ENCODE peak calls at places on chromosomes 4 and X, in six cellular contexts. One of them, this sample, is unnamed.
A peak's percentile ranks its signal among the peaks of the same experiment; 100 is the strongest.

GRCh38 chr4:137638934-137639333 is 106.6 kb upstream of the PCDH18 start:
- DNase-seq in fibroblast of pulmonary artery: no peak
- DNase-seq in astrocyte of the spinal cord: no peak
- DNase-seq in foreskin fibroblast: no peak
- DNase-seq in thoracic aorta: no peak
- DNase-seq in cardiac muscle cell: no peak
- DNase-seq in this sample: no peak

GRCh38 chr4:8079031-8079885 is 79.4 kb downstream of the ABLIM2 start:
- DNase-seq in astrocyte of the spinal cord: no peak
- DNase-seq in foreskin fibroblast: no peak
- DNase-seq in thoracic aorta: no peak
- DNase-seq in cardiac muscle cell: peak; percentile 66
- DNase-seq in fibroblast of pulmonary artery: peak; percentile 53
- DNase-seq in this sample: no peak

GRCh38 chrX:120690344-120690743 is 60.5 kb upstream of the C1GALT1C1 start:
- DNase-seq in cardiac muscle cell: no peak
- DNase-seq in fibroblast of pulmonary artery: no peak
- DNase-seq in foreskin fibroblast: peak; percentile 29
- DNase-seq in thoracic aorta: no peak
- DNase-seq in astrocyte of the spinal cord: no peak
- DNase-seq in this sample: no peak

GRCh38 chr4:135184715-135185114 is 983.1 kb upstream of the PABPC4L start:
- DNase-seq in thoracic aorta: no peak
- DNase-seq in fibroblast of pulmonary artery: no peak
- DNase-seq in astrocyte of the spinal cord: no peak
- DNase-seq in foreskin fibroblast: no peak
- DNase-seq in cardiac muscle cell: no peak
- DNase-seq in this sample: no peak

GRCh38 chrX:52359614-52360232 is 9.1 kb upstream of the XAGE2 start:
- DNase-seq in fibroblast of pulmonary artery: peak; percentile 35
- DNase-seq in cardiac muscle cell: no peak
- DNase-seq in foreskin fibroblast: no peak
- DNase-seq in thoracic aorta: no peak
- DNase-seq in astrocyte of the spinal cord: no peak
- DNase-seq in this sample: no peak

GRCh38 chrX:140917354-140918115 is 84.9 kb upstream of the SPANXB1 start:
- DNase-seq in astrocyte of the spinal cord: no peak
- DNase-seq in cardiac muscle cell: no peak
- DNase-seq in fibroblast of pulmonary artery: no peak
- DNase-seq in foreskin fibroblast: no peak
- DNase-seq in thoracic aorta: no peak
- DNase-seq in this sample: no peak

GRCh38 chr4:55348436-55348835 is 2.4 kb downstream of the SRD5A3 start:
- DNase-seq in cardiac muscle cell: no peak
- DNase-seq in thoracic aorta: no peak
- DNase-seq in foreskin fibroblast: peak; percentile 45
- DNase-seq in fibroblast of pulmonary artery: no peak
- DNase-seq in astrocyte of the spinal cord: no peak
- DNase-seq in this sample: no peak

GRCh38 chrX:7170903-7171302 is 22.9 kb upstream of the PUDP start:
- DNase-seq in cardiac muscle cell: peak; percentile 34
- DNase-seq in fibroblast of pulmonary artery: peak; percentile 27
- DNase-seq in foreskin fibroblast: no peak
- DNase-seq in thoracic aorta: no peak
- DNase-seq in astrocyte of the spinal cord: no peak
- DNase-seq in this sample: peak; percentile 15

GRCh38 chr4:2084316-2084715 is 25.2 kb downstream of the NAT8L start:
- DNase-seq in fibroblast of pulmonary artery: no peak
- DNase-seq in thoracic aorta: no peak
- DNase-seq in cardiac muscle cell: no peak
- DNase-seq in astrocyte of the spinal cord: no peak
- DNase-seq in foreskin fibroblast: no peak
- DNase-seq in this sample: peak; percentile 9

GRCh38 chr4:54556587-54556986 is 101.2 kb upstream of the KIT start:
- DNase-seq in fibroblast of pulmonary artery: no peak
- DNase-seq in thoracic aorta: no peak
- DNase-seq in foreskin fibroblast: no peak
- DNase-seq in astrocyte of the spinal cord: no peak
- DNase-seq in cardiac muscle cell: no peak
- DNase-seq in this sample: no peak

GRCh38 chr4:106032851-106033286 is 137.6 kb downstream of the NPNT start:
- DNase-seq in thoracic aorta: peak; percentile 6
- DNase-seq in fibroblast of pulmonary artery: peak; percentile 44
- DNase-seq in foreskin fibroblast: peak; percentile 7
- DNase-seq in cardiac muscle cell: no peak
- DNase-seq in astrocyte of the spinal cord: peak; percentile 25
- DNase-seq in this sample: no peak

GRCh38 chr4:189001283-189001970 is 862.2 kb downstream of the TRIML1 start:
- DNase-seq in foreskin fibroblast: no peak
- DNase-seq in thoracic aorta: no peak
- DNase-seq in astrocyte of the spinal cord: no peak
- DNase-seq in cardiac muscle cell: no peak
- DNase-seq in fibroblast of pulmonary artery: no peak
- DNase-seq in this sample: no peak

GRCh38 chr4:176413171-176413570 is 93.4 kb downstream of the SPCS3 start:
- DNase-seq in fibroblast of pulmonary artery: no peak
- DNase-seq in foreskin fibroblast: no peak
- DNase-seq in cardiac muscle cell: no peak
- DNase-seq in astrocyte of the spinal cord: no peak
- DNase-seq in thoracic aorta: no peak
- DNase-seq in this sample: no peak

GRCh38 chr4:82043081-82043808 is 330.5 kb downstream of the HNRNPD start:
- DNase-seq in thoracic aorta: no peak
- DNase-seq in fibroblast of pulmonary artery: no peak
- DNase-seq in astrocyte of the spinal cord: no peak
- DNase-seq in foreskin fibroblast: no peak
- DNase-seq in cardiac muscle cell: peak; percentile 44
- DNase-seq in this sample: no peak

GRCh38 chr4:115332078-115332477 is 218.7 kb upstream of the NDST4 start:
- DNase-seq in cardiac muscle cell: peak; percentile 14
- DNase-seq in foreskin fibroblast: no peak
- DNase-seq in fibroblast of pulmonary artery: no peak
- DNase-seq in thoracic aorta: no peak
- DNase-seq in astrocyte of the spinal cord: no peak
- DNase-seq in this sample: no peak

GRCh38 chr4:104966349-104967033 is 180.2 kb upstream of the TET2 start:
- DNase-seq in fibroblast of pulmonary artery: peak; percentile 33
- DNase-seq in cardiac muscle cell: no peak
- DNase-seq in astrocyte of the spinal cord: no peak
- DNase-seq in foreskin fibroblast: no peak
- DNase-seq in thoracic aorta: no peak
- DNase-seq in this sample: no peak

GRCh38 chr4:121742794-121743193 is 22.2 kb downstream of the SMIM43 start:
- DNase-seq in fibroblast of pulmonary artery: no peak
- DNase-seq in thoracic aorta: no peak
- DNase-seq in cardiac muscle cell: no peak
- DNase-seq in astrocyte of the spinal cord: no peak
- DNase-seq in foreskin fibroblast: no peak
- DNase-seq in this sample: no peak

GRCh38 chr4:170325599-170325998 is 235.8 kb upstream of the AADAT start:
- DNase-seq in astrocyte of the spinal cord: no peak
- DNase-seq in cardiac muscle cell: no peak
- DNase-seq in thoracic aorta: no peak
- DNase-seq in fibroblast of pulmonary artery: no peak
- DNase-seq in foreskin fibroblast: no peak
- DNase-seq in this sample: no peak

GRCh38 chrX:27675493-27675892 is 85.3 kb downstream of the DCAF8L2 start:
- DNase-seq in astrocyte of the spinal cord: peak; percentile 52
- DNase-seq in thoracic aorta: no peak
- DNase-seq in cardiac muscle cell: no peak
- DNase-seq in foreskin fibroblast: no peak
- DNase-seq in fibroblast of pulmonary artery: peak; percentile 75
- DNase-seq in this sample: no peak

GRCh38 chrX:23513121-23513520 is 154.2 kb upstream of the PRDX4 start:
- DNase-seq in foreskin fibroblast: no peak
- DNase-seq in fibroblast of pulmonary artery: no peak
- DNase-seq in thoracic aorta: no peak
- DNase-seq in astrocyte of the spinal cord: no peak
- DNase-seq in cardiac muscle cell: no peak
- DNase-seq in this sample: no peak

GRCh38 chr4:7818676-7819041 is 121.0 kb downstream of the AFAP1 start:
- DNase-seq in foreskin fibroblast: no peak
- DNase-seq in astrocyte of the spinal cord: no peak
- DNase-seq in cardiac muscle cell: no peak
- DNase-seq in thoracic aorta: no peak
- DNase-seq in fibroblast of pulmonary artery: no peak
- DNase-seq in this sample: no peak

GRCh38 chr4:13298655-13299054 is 185.5 kb downstream of the RAB28 start:
- DNase-seq in thoracic aorta: no peak
- DNase-seq in foreskin fibroblast: no peak
- DNase-seq in astrocyte of the spinal cord: peak; percentile 15
- DNase-seq in fibroblast of pulmonary artery: peak; percentile 20
- DNase-seq in cardiac muscle cell: no peak
- DNase-seq in this sample: no peak

GRCh38 chrX:19682712-19683331 is 167.5 kb upstream of the MAP3K15 start:
- DNase-seq in fibroblast of pulmonary artery: peak; percentile 92
- DNase-seq in cardiac muscle cell: peak; percentile 23
- DNase-seq in foreskin fibroblast: peak; percentile 85
- DNase-seq in thoracic aorta: no peak
- DNase-seq in astrocyte of the spinal cord: peak; percentile 96
- DNase-seq in this sample: peak; percentile 73

GRCh38 chr4:169174247-169174646 is 96.5 kb downstream of the SH3RF1 start:
- DNase-seq in cardiac muscle cell: no peak
- DNase-seq in fibroblast of pulmonary artery: no peak
- DNase-seq in thoracic aorta: no peak
- DNase-seq in astrocyte of the spinal cord: no peak
- DNase-seq in foreskin fibroblast: no peak
- DNase-seq in this sample: no peak

GRCh38 chrX:130702867-130703707 is 199.9 kb downstream of the ENOX2 start:
- DNase-seq in cardiac muscle cell: no peak
- DNase-seq in foreskin fibroblast: no peak
- DNase-seq in fibroblast of pulmonary artery: no peak
- DNase-seq in thoracic aorta: no peak
- DNase-seq in astrocyte of the spinal cord: no peak
- DNase-seq in this sample: no peak

GRCh38 chrX:99603076-99603814 is 806.8 kb downstream of the PCDH19 start:
- DNase-seq in fibroblast of pulmonary artery: no peak
- DNase-seq in cardiac muscle cell: no peak
- DNase-seq in foreskin fibroblast: no peak
- DNase-seq in thoracic aorta: no peak
- DNase-seq in astrocyte of the spinal cord: no peak
- DNase-seq in this sample: no peak

GRCh38 chrX:136531951-136532350 is at the start of gene VGLL1:
- DNase-seq in cardiac muscle cell: no peak
- DNase-seq in fibroblast of pulmonary artery: no peak
- DNase-seq in thoracic aorta: no peak
- DNase-seq in foreskin fibroblast: no peak
- DNase-seq in astrocyte of the spinal cord: no peak
- DNase-seq in this sample: no peak

GRCh38 chr4:121256346-121256745 is 92.2 kb upstream of the TNIP3 start:
- DNase-seq in cardiac muscle cell: no peak
- DNase-seq in fibroblast of pulmonary artery: peak; percentile 96
- DNase-seq in foreskin fibroblast: peak; percentile 89
- DNase-seq in thoracic aorta: no peak
- DNase-seq in astrocyte of the spinal cord: peak; percentile 96
- DNase-seq in this sample: peak; percentile 24

GRCh38 chr4:80183196-80184052 is 13.9 kb upstream of the PRDM8 start:
- DNase-seq in astrocyte of the spinal cord: no peak
- DNase-seq in fibroblast of pulmonary artery: peak; percentile 21
- DNase-seq in thoracic aorta: no peak
- DNase-seq in cardiac muscle cell: no peak
- DNase-seq in foreskin fibroblast: no peak
- DNase-seq in this sample: no peak

GRCh38 chrX:1496076-1496475 is 40.9 kb downstream of the P2RY8 start:
- DNase-seq in thoracic aorta: no peak
- DNase-seq in foreskin fibroblast: no peak
- DNase-seq in astrocyte of the spinal cord: no peak
- DNase-seq in fibroblast of pulmonary artery: no peak
- DNase-seq in cardiac muscle cell: no peak
- DNase-seq in this sample: no peak

GRCh38 chr4:72418458-72418857 is 150.6 kb downstream of the ADAMTS3 start:
- DNase-seq in thoracic aorta: no peak
- DNase-seq in fibroblast of pulmonary artery: peak; percentile 88
- DNase-seq in cardiac muscle cell: no peak
- DNase-seq in foreskin fibroblast: peak; percentile 64
- DNase-seq in astrocyte of the spinal cord: peak; percentile 80
- DNase-seq in this sample: no peak

GRCh38 chr4:113446019-113446418 is 315.5 kb downstream of the CAMK2D start:
- DNase-seq in foreskin fibroblast: peak; percentile 74
- DNase-seq in astrocyte of the spinal cord: peak; percentile 81
- DNase-seq in cardiac muscle cell: no peak
- DNase-seq in fibroblast of pulmonary artery: peak; percentile 87
- DNase-seq in thoracic aorta: no peak
- DNase-seq in this sample: no peak

GRCh38 chrX:72545990-72546389 is 26.7 kb downstream of the HDAC8 start:
- DNase-seq in fibroblast of pulmonary artery: peak; percentile 37
- DNase-seq in thoracic aorta: no peak
- DNase-seq in cardiac muscle cell: no peak
- DNase-seq in astrocyte of the spinal cord: peak; percentile 36
- DNase-seq in foreskin fibroblast: no peak
- DNase-seq in this sample: no peak
- TF ChIP-seq CTCF in fibroblast of pulmonary artery: peak; percentile 26
- TF ChIP-seq CTCF in thoracic aorta: no peak
- TF ChIP-seq CTCF in cardiac muscle cell: peak; percentile 34
- TF ChIP-seq CTCF in astrocyte of the spinal cord: peak; percentile 27
- TF ChIP-seq CTCF in foreskin fibroblast: no peak
- TF ChIP-seq CTCF in this sample: no peak

GRCh38 chr4:172147702-172148101 is 334.5 kb downstream of the GALNTL6 start:
- DNase-seq in foreskin fibroblast: no peak
- DNase-seq in thoracic aorta: no peak
- DNase-seq in cardiac muscle cell: no peak
- DNase-seq in fibroblast of pulmonary artery: peak; percentile 14
- DNase-seq in astrocyte of the spinal cord: peak; percentile 40
- DNase-seq in this sample: no peak
- TF ChIP-seq CTCF in foreskin fibroblast: no peak
- TF ChIP-seq CTCF in thoracic aorta: no peak
- TF ChIP-seq CTCF in cardiac muscle cell: no peak
- TF ChIP-seq CTCF in fibroblast of pulmonary artery: no peak
- TF ChIP-seq CTCF in astrocyte of the spinal cord: no peak
- TF ChIP-seq CTCF in this sample: no peak

DNA sequence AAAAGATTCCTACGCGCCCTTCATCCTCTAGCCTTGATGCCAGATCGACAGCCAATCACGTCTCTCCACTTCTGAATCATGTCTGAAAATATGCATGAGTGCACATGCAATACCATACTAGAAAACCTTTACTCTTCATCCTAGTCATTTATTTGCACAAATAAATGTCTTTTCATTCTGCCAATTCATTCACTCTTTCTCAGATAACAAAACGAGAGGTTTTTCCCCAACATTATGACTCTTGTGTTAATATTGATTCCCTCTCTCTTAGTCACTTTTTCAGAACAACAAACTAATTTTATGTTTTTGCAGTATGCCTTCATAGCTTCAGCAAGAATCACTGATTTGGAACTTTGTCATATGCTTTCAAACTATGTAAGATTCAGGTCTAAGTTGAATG is 549.4 kb upstream of the GALNT7 start:
- DNase-seq in foreskin fibroblast: no peak
- DNase-seq in thoracic aorta: no peak
- DNase-seq in astrocyte of the spinal cord: no peak
- DNase-seq in cardiac muscle cell: no peak
- DNase-seq in fibroblast of pulmonary artery: no peak
- DNase-seq in this sample: no peak
- TF ChIP-seq CTCF in foreskin fibroblast: no peak
- TF ChIP-seq CTCF in thoracic aorta: no peak
- TF ChIP-seq CTCF in astrocyte of the spinal cord: no peak
- TF ChIP-seq CTCF in cardiac muscle cell: no peak
- TF ChIP-seq CTCF in fibroblast of pulmonary artery: no peak
- TF ChIP-seq CTCF in this sample: no peak

GRCh38 chrX:46016296-46016695 is 528.9 kb downstream of the ZNF674 start:
- DNase-seq in thoracic aorta: no peak
- DNase-seq in foreskin fibroblast: no peak
- DNase-seq in cardiac muscle cell: no peak
- DNase-seq in fibroblast of pulmonary artery: no peak
- DNase-seq in astrocyte of the spinal cord: no peak
- DNase-seq in this sample: no peak

GRCh38 chrX:46015653-46016052 is 529.6 kb downstream of the ZNF674 start:
- DNase-seq in foreskin fibroblast: no peak
- DNase-seq in fibroblast of pulmonary artery: no peak
- DNase-seq in astrocyte of the spinal cord: no peak
- DNase-seq in cardiac muscle cell: no peak
- DNase-seq in thoracic aorta: no peak
- DNase-seq in this sample: no peak
- TF ChIP-seq CTCF in foreskin fibroblast: no peak
- TF ChIP-seq CTCF in fibroblast of pulmonary artery: no peak
- TF ChIP-seq CTCF in astrocyte of the spinal cord: no peak
- TF ChIP-seq CTCF in cardiac muscle cell: no peak
- TF ChIP-seq CTCF in thoracic aorta: no peak
- TF ChIP-seq CTCF in this sample: no peak